ENCODE peak calls at places on chromosomes 11 and 22, in five cellular contexts. T is tibial artery, C is cardiac muscle cell, I is suprapubic skin, H is A549. A is an unnamed sample. For H3K4me1, the result is how much of the 10 kb centered on the place peaks cover.

GRCh38 chr11:117145393-117145761 is 1.3 kb downstream of the PAFAH1B2 start:
- DNase-seq in T (no peak), C (peak), I (no peak), H (peak), A (no peak)

GRCh38 chr11:65555693-65556231 is 2.4 kb downstream of the LTBP3 start:
- DNase-seq in T (peak), C (peak), I (peak), H (peak), A (no peak)

GRCh38 chr11:132540586-132540985 is 991.7 kb downstream of the OPCML start:
- DNase-seq in T (no peak), C (no peak), I (no peak), H (no peak), A (no peak)

GRCh38 chr22:24200616-24201212 is 19.4 kb downstream of the SUSD2 start:
- DNase-seq in T (no peak), C (peak), I (no peak), H (peak), A (no peak)

GRCh38 chr22:44583854-44584253 is 85.8 kb upstream of the RTL6 start:
- DNase-seq in T (peak), C (no peak), I (peak), H (no peak), A (peak)

GRCh38 chr22:23098718-23099524 is 28.6 kb downstream of the GNAZ start:
- DNase-seq in T (peak), C (no peak), I (no peak), H (no peak), A (no peak)

GRCh38 chr11:85619497-85619896 is 7.6 kb downstream of the DLG2 start:
- DNase-seq in T (no peak), C (no peak), I (no peak), H (no peak), A (peak)

GRCh38 chr11:116502641-116503061 is 270.1 kb downstream of the BUD13 start:
- DNase-seq in T (no peak), C (no peak), I (no peak), H (no peak), A (no peak)

GRCh38 chr11:133934096-133934495 is 22.7 kb downstream of the IGSF9B start:
- DNase-seq in T (no peak), C (no peak), I (no peak), H (no peak), A (no peak)

GRCh38 chr22:50010676-50011446 is 1.7 kb downstream of the IL17REL start:
- DNase-seq in T (no peak), C (no peak), I (no peak), H (no peak), A (peak)

GRCh38 chr11:118106789-118107335 is 20.1 kb upstream of the SMIM35 start:
- DNase-seq in T (no peak), C (peak), I (no peak), H (peak), A (peak)

GRCh38 chr11:19679952-19680823 is 32.4 kb upstream of the NAV2 start:
- DNase-seq in T (peak), C (peak), I (peak), H (peak), A (peak)

GRCh38 chr11:70077411-70078094 is 564 bp upstream of the ANO1 start:
- DNase-seq in T (peak), C (no peak), I (no peak), H (no peak), A (peak)

GRCh38 chr22:41844036-41844435 is 11.1 kb downstream of the SREBF2 start:
- DNase-seq in T (no peak), C (no peak), I (no peak), H (no peak), A (no peak)

GRCh38 chr11:74265256-74265655 is 46.2 kb downstream of the P4HA3 start:
- DNase-seq in T (no peak), C (no peak), I (no peak), H (no peak), A (no peak)

GRCh38 chr11:14336507-14337503 is 22.2 kb downstream of the RRAS2 start:
- DNase-seq in T (no peak), C (peak), I (no peak), H (peak), A (no peak)

GRCh38 chr11:109000531-109000930 is 335.7 kb downstream of the DDX10 start:
- DNase-seq in T (no peak), C (no peak), I (no peak), H (no peak), A (no peak)

GRCh38 chr11:78071717-78072116 is 7.9 kb downstream of the NDUFC2 start:
- DNase-seq in T (no peak), C (no peak), I (no peak), H (no peak), A (no peak)

GRCh38 chr11:110377451-110377850 is 52.3 kb upstream of the FDX1 start:
- DNase-seq in T (no peak), C (no peak), I (no peak), H (no peak), A (no peak)

GRCh38 chr11:19597876-19598275 is 114.8 kb upstream of the NAV2 start:
- DNase-seq in T (no peak), C (no peak), I (no peak), H (no peak), A (no peak)

GRCh38 chr11:8038393-8038792 is 42.6 kb upstream of the TUB start:
- DNase-seq in T (no peak), C (no peak), I (peak), H (no peak), A (no peak)

GRCh38 chr22:28027453-28028448 is 108.7 kb upstream of the PITPNB start:
- DNase-seq in T (no peak), C (peak), I (peak), H (no peak), A (peak)

GRCh38 chr11:17347676-17348075 is 3.9 kb upstream of the NCR3LG1 start:
- DNase-seq in T (no peak), C (no peak), I (no peak), H (no peak), A (no peak)

GRCh38 chr22:35451602-35452001 is 51.7 kb downstream of the MCM5 start:
- DNase-seq in T (no peak), C (no peak), I (no peak), H (no peak), A (no peak)

GRCh38 chr11:43580735-43581369 is 99.7 kb upstream of the HSD17B12 start:
- DNase-seq in T (no peak), C (no peak), I (no peak), H (no peak), A (no peak)

GRCh38 chr22:49768077-49768476 is 59.6 kb downstream of the BRD1 start:
- DNase-seq in T (peak), C (no peak), I (no peak), H (no peak), A (peak)

GRCh38 chr11:92830382-92831148 is 138.9 kb upstream of the MTNR1B start:
- DNase-seq in T (no peak), C (no peak), I (no peak), H (no peak), A (no peak)

DNA sequence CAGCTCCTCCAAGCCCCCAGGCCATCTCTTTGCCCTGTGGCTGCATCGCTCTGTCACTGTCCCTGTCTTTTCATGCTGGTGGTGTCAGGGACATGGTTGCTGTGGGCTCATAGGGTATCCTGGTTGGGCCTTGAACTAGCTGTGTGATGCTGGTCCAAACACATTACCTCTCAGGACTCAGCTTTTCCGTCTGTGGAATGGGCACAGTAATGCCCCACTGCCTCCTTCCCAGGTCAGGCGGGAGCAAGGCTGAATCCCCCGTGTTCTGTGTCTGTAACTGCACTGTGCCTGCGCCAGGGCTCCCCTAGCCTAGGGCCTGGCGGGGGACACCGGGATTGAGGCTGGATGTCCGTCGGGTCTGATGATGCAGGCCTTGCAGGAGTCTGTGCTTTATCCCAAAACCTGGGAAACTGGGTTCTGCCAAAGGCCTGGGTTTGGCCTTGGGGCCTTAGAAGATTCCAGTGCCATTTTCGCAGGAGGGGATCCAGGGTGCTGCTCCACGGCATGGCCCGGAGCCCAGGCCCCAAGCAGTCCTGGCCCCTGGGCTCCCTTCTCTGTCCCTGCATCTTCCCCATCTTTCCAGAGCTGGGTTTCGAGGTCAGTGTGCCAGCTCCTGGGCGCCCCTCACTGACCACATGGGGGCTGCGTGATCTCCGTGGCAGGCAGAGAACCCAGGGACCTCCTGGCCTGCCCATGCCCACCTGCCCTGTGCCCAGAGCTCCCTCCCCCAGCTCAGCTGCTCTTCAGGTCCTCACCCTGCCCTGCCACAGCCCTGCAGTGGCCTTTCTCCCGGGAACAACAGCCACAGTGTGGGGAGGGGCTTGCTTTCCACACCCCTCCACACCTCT is 32.7 kb upstream of the CELSR1 start:
- DNase-seq in T (no peak), C (no peak), I (peak), H (no peak), A (no peak)
- TF ChIP-seq CTCF in T (no peak), C (no peak), I (no peak), H (no peak), A (no peak)

GRCh38 chr11:67367014-67367835 is 6.2 kb downstream of the CLCF1 start:
- DNase-seq in T (no peak), C (peak), I (no peak), H (no peak), A (peak)
- H3K4me1 ChIP-seq in T (under half), C (under half), I (half or more), H (half or more), A (half or more)

DNA sequence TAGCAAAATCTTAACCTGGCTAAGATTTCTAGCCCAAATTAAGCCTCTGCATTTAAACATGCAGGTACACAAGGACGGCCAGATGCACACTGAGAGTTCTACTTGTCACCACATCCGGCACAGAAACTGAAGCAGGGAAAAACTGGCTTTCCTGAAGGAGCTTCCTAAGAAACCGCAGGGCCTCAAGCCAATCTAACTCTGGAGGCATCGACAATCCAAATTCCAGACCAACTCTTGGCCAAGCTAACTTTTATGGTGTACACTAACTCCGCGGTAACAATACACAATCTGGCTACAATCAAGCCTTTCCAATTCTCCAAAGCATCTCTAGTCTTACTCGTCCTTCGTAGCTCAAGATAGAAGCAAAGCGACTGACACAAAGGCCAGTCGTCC is 1.2 kb downstream of the MSANTD2 start:
- DNase-seq in T (no peak), C (peak), I (no peak), H (peak), A (no peak)
- TF ChIP-seq CTCF in T (no peak), C (no peak), I (no peak), H (no peak), A (no peak)

GRCh38 chr22:19873138-19873959 is 18.7 kb upstream of the GNB1L start:
- DNase-seq in T (peak), C (no peak), I (peak), H (no peak), A (peak)
- H3K4me1 ChIP-seq in T (under half), C (under half), I (half or more), H (under half), A (under half)

GRCh38 chr22:19105867-19106802 is 16.1 kb downstream of the DGCR2 start:
- DNase-seq in T (peak), C (no peak), I (no peak), H (no peak), A (peak)
- TF ChIP-seq CTCF in T (no peak), C (no peak), I (no peak), H (no peak), A (peak)

GRCh38 chr11:62418733-62419132 is at the start of gene SCGB1A1:
- DNase-seq in T (no peak), C (no peak), I (no peak), H (no peak), A (no peak)
- H3K4me1 ChIP-seq in T (under half), C (under half), I (under half), H (under half), A (under half)

DNA sequence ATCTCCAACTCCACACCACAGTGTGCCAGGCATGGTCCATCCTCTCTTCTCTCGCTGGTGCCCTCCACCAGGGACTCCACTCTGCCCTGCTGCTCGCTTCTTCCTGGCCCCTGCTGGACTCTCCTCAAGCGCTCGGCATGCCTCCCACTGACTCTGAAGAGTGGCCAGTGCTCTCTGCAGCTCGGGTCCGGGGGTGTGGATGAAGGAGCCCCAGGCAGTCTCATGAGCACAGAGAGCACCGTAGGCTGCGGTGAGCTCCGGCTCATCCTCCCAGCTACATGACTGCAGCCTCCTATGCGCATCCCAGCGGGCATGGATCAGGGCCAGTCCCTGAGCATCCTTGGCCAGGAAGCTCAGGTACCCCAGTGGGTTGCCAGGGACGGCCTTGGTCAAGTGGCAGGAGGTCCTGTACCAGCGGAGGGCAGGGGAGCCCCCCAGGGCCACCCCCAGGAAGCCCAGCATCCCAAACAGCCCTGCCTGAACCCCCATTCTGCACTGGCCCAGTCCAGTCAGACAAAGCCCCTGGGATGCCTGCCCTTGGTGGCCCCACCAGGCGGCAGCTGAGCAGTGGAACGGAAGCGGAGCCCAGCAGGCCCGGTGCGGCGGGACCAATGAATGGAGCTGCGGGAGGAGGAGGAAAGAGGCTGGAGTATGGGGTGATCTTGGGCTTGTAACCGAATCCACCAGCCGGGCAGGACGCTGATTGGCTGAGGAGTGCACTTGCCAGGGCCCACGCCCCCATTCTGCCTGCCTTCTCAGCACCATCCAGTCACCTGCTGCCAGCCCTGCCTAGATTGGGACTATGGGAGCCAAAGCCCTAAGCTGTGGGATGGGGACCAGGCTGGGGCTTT is at the start of gene PLA2G3:
- DNase-seq in T (no peak), C (peak), I (no peak), H (no peak), A (peak)
- TF ChIP-seq CTCF in T (no peak), C (peak), I (no peak), H (no peak), A (peak)

GRCh38 chr11:67262731-67263675 is 3.3 kb upstream of the GRK2 start:
- DNase-seq in T (peak), C (peak), I (peak), H (peak), A (peak)

GRCh38 chr11:67265633-67266423 is 445 bp upstream of the GRK2 start:
- DNase-seq in T (peak), C (peak), I (no peak), H (peak), A (peak)

GRCh38 chr11:67266424-67267187 is at the start of gene GRK2:
- DNase-seq in T (peak), C (peak), I (no peak), H (peak), A (peak)

GRCh38 chr11:67264260-67264659 is 2.0 kb upstream of the GRK2 start:
- DNase-seq in T (no peak), C (no peak), I (no peak), H (no peak), A (no peak)

GRCh38 chr11:67264886-67265632 is 1.2 kb upstream of the GRK2 start:
- DNase-seq in T (no peak), C (no peak), I (no peak), H (no peak), A (peak)
- H3K4me1 ChIP-seq in T (under half), C (under half), I (half or more), H (under half), A (half or more)

DNA sequence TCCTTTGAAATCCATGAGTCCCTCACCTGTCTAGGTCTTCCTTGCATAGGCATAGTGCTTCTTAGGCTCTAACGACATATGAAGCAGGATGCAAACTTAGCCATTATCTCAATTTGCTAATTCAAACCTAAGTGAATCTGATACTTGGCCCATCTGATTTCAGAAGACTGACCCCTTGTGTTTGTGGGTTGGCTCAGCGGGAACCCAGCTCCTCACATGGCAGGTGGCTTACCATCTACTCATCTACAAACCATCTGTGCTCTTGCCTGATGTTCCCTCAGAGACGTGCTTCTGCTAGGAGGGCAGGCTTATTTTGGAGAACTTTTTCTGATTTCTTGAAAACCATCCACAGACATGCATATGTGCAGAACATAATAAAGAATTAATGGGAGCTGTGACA is 15.2 kb downstream of the ELMOD1 start:
- DNase-seq in T (no peak), C (no peak), I (no peak), H (no peak), A (no peak)
- TF ChIP-seq CTCF in T (no peak), C (no peak), I (no peak), H (no peak), A (no peak)

GRCh38 chr22:32811788-32812187 is 10.3 kb downstream of the TIMP3 start:
- DNase-seq in T (peak), C (no peak), I (no peak), H (no peak), A (no peak)
- H3K4me1 ChIP-seq in T (under half), C (under half), I (under half), H (under half), A (half or more)